ENCODE peak calls at places on chromosomes 6 and 20, in six cellular contexts. One of them, this sample, is unnamed.

GRCh38 chr20:33843854-33844253 is 32.7 kb downstream of the CHMP4B start:
- DNase-seq in aorta: no peak
- DNase-seq in heart right ventricle: no peak
- DNase-seq in naive thymus-derived CD4-positive, alpha-beta T cell: no peak
- DNase-seq in CD8-positive, alpha-beta T cell: no peak
- DNase-seq in A549: no peak
- DNase-seq in this sample: no peak

GRCh38 chr6:21003780-21004541 is 469.7 kb downstream of the CDKAL1 start:
- DNase-seq in aorta: no peak
- DNase-seq in heart right ventricle: no peak
- DNase-seq in naive thymus-derived CD4-positive, alpha-beta T cell: no peak
- DNase-seq in CD8-positive, alpha-beta T cell: no peak
- DNase-seq in A549: peak
- DNase-seq in this sample: no peak

GRCh38 chr6:79869600-79870084 is 77.7 kb downstream of the ELOVL4 start:
- DNase-seq in aorta: peak
- DNase-seq in heart right ventricle: peak
- DNase-seq in naive thymus-derived CD4-positive, alpha-beta T cell: peak
- DNase-seq in CD8-positive, alpha-beta T cell: peak
- DNase-seq in A549: peak
- DNase-seq in this sample: peak

GRCh38 chr6:134539865-134540323 is 222.0 kb upstream of the SGK1 start:
- DNase-seq in aorta: no peak
- DNase-seq in heart right ventricle: peak
- DNase-seq in naive thymus-derived CD4-positive, alpha-beta T cell: peak
- DNase-seq in CD8-positive, alpha-beta T cell: no peak
- DNase-seq in A549: no peak
- DNase-seq in this sample: no peak

GRCh38 chr6:42226251-42227143 is 8.8 kb upstream of the MRPS10 start:
- DNase-seq in aorta: peak
- DNase-seq in heart right ventricle: no peak
- DNase-seq in naive thymus-derived CD4-positive, alpha-beta T cell: no peak
- DNase-seq in CD8-positive, alpha-beta T cell: no peak
- DNase-seq in A549: peak
- DNase-seq in this sample: no peak

GRCh38 chr20:44433751-44434538 is 41.7 kb upstream of the TTPAL start:
- DNase-seq in aorta: peak
- DNase-seq in heart right ventricle: no peak
- DNase-seq in naive thymus-derived CD4-positive, alpha-beta T cell: no peak
- DNase-seq in CD8-positive, alpha-beta T cell: no peak
- DNase-seq in A549: no peak
- DNase-seq in this sample: no peak

GRCh38 chr20:41664584-41664983 is 46.4 kb upstream of the CHD6 start:
- DNase-seq in aorta: no peak
- DNase-seq in heart right ventricle: no peak
- DNase-seq in naive thymus-derived CD4-positive, alpha-beta T cell: peak
- DNase-seq in CD8-positive, alpha-beta T cell: no peak
- DNase-seq in A549: peak
- DNase-seq in this sample: no peak

GRCh38 chr6:159695984-159696383 is 2.9 kb upstream of the SOD2 start:
- DNase-seq in aorta: no peak
- DNase-seq in heart right ventricle: no peak
- DNase-seq in naive thymus-derived CD4-positive, alpha-beta T cell: no peak
- DNase-seq in CD8-positive, alpha-beta T cell: no peak
- DNase-seq in A549: no peak
- DNase-seq in this sample: no peak

GRCh38 chr6:127267742-127268588 is 1.3 kb downstream of the RNF146 start:
- DNase-seq in aorta: no peak
- DNase-seq in heart right ventricle: no peak
- DNase-seq in naive thymus-derived CD4-positive, alpha-beta T cell: no peak
- DNase-seq in CD8-positive, alpha-beta T cell: no peak
- DNase-seq in A549: peak
- DNase-seq in this sample: no peak

GRCh38 chr20:53866787-53867740 is 203.3 kb downstream of the BCAS1 start:
- DNase-seq in aorta: no peak
- DNase-seq in heart right ventricle: no peak
- DNase-seq in naive thymus-derived CD4-positive, alpha-beta T cell: peak
- DNase-seq in CD8-positive, alpha-beta T cell: no peak
- DNase-seq in A549: no peak
- DNase-seq in this sample: peak

GRCh38 chr20:20843982-20844381 is 131.5 kb upstream of the RALGAPA2 start:
- DNase-seq in aorta: no peak
- DNase-seq in heart right ventricle: no peak
- DNase-seq in naive thymus-derived CD4-positive, alpha-beta T cell: no peak
- DNase-seq in CD8-positive, alpha-beta T cell: no peak
- DNase-seq in A549: no peak
- DNase-seq in this sample: no peak

GRCh38 chr6:4281341-4282293 is 146.2 kb upstream of the ECI2 start:
- DNase-seq in aorta: no peak
- DNase-seq in heart right ventricle: peak
- DNase-seq in naive thymus-derived CD4-positive, alpha-beta T cell: no peak
- DNase-seq in CD8-positive, alpha-beta T cell: no peak
- DNase-seq in A549: no peak
- DNase-seq in this sample: no peak

GRCh38 chr6:139378882-139379341 is 4.5 kb upstream of the CITED2 start:
- DNase-seq in aorta: no peak
- DNase-seq in heart right ventricle: no peak
- DNase-seq in naive thymus-derived CD4-positive, alpha-beta T cell: no peak
- DNase-seq in CD8-positive, alpha-beta T cell: no peak
- DNase-seq in A549: peak
- DNase-seq in this sample: no peak

GRCh38 chr6:109059591-109060021 is 35.0 kb downstream of the SESN1 start:
- DNase-seq in aorta: no peak
- DNase-seq in heart right ventricle: no peak
- DNase-seq in naive thymus-derived CD4-positive, alpha-beta T cell: peak
- DNase-seq in CD8-positive, alpha-beta T cell: no peak
- DNase-seq in A549: no peak
- DNase-seq in this sample: peak

GRCh38 chr6:1499798-1500197 is 109.9 kb upstream of the FOXC1 start:
- DNase-seq in aorta: no peak
- DNase-seq in heart right ventricle: no peak
- DNase-seq in naive thymus-derived CD4-positive, alpha-beta T cell: no peak
- DNase-seq in CD8-positive, alpha-beta T cell: no peak
- DNase-seq in A549: no peak
- DNase-seq in this sample: no peak

GRCh38 chr6:87929843-87930288 is 117.8 kb upstream of the SPACA1 start:
- DNase-seq in aorta: peak
- DNase-seq in heart right ventricle: peak
- DNase-seq in naive thymus-derived CD4-positive, alpha-beta T cell: peak
- DNase-seq in CD8-positive, alpha-beta T cell: peak
- DNase-seq in A549: peak
- DNase-seq in this sample: peak

GRCh38 chr6:47132724-47133123 is 90.6 kb upstream of the ADGRF1 start:
- DNase-seq in aorta: no peak
- DNase-seq in heart right ventricle: no peak
- DNase-seq in naive thymus-derived CD4-positive, alpha-beta T cell: no peak
- DNase-seq in CD8-positive, alpha-beta T cell: no peak
- DNase-seq in A549: no peak
- DNase-seq in this sample: no peak

GRCh38 chr6:135087403-135087802 is 32.8 kb upstream of the HBS1L start:
- DNase-seq in aorta: no peak
- DNase-seq in heart right ventricle: no peak
- DNase-seq in naive thymus-derived CD4-positive, alpha-beta T cell: no peak
- DNase-seq in CD8-positive, alpha-beta T cell: no peak
- DNase-seq in A549: no peak
- DNase-seq in this sample: no peak

GRCh38 chr20:39961667-39962066 is 727.4 kb downstream of the MAFB start:
- DNase-seq in aorta: no peak
- DNase-seq in heart right ventricle: no peak
- DNase-seq in naive thymus-derived CD4-positive, alpha-beta T cell: no peak
- DNase-seq in CD8-positive, alpha-beta T cell: no peak
- DNase-seq in A549: no peak
- DNase-seq in this sample: no peak

GRCh38 chr6:11122380-11122779 is 10.9 kb upstream of the ERVFRD-1 start:
- DNase-seq in aorta: no peak
- DNase-seq in heart right ventricle: no peak
- DNase-seq in naive thymus-derived CD4-positive, alpha-beta T cell: no peak
- DNase-seq in CD8-positive, alpha-beta T cell: no peak
- DNase-seq in A549: no peak
- DNase-seq in this sample: no peak

GRCh38 chr6:39362487-39362865 is 40.0 kb upstream of the KCNK16 start:
- DNase-seq in aorta: no peak
- DNase-seq in heart right ventricle: no peak
- DNase-seq in naive thymus-derived CD4-positive, alpha-beta T cell: no peak
- DNase-seq in CD8-positive, alpha-beta T cell: no peak
- DNase-seq in A549: no peak
- DNase-seq in this sample: no peak

GRCh38 chr20:59013031-59013951 is 5.9 kb upstream of the TUBB1 start:
- DNase-seq in aorta: peak
- DNase-seq in heart right ventricle: no peak
- DNase-seq in naive thymus-derived CD4-positive, alpha-beta T cell: no peak
- DNase-seq in CD8-positive, alpha-beta T cell: no peak
- DNase-seq in A549: no peak
- DNase-seq in this sample: no peak

GRCh38 chr20:14495066-14495465 is 157.7 kb upstream of the FLRT3 start:
- DNase-seq in aorta: no peak
- DNase-seq in heart right ventricle: no peak
- DNase-seq in naive thymus-derived CD4-positive, alpha-beta T cell: no peak
- DNase-seq in CD8-positive, alpha-beta T cell: no peak
- DNase-seq in A549: no peak
- DNase-seq in this sample: no peak

GRCh38 chr6:16898640-16899428 is 137.6 kb upstream of the ATXN1 start:
- DNase-seq in aorta: no peak
- DNase-seq in heart right ventricle: no peak
- DNase-seq in naive thymus-derived CD4-positive, alpha-beta T cell: no peak
- DNase-seq in CD8-positive, alpha-beta T cell: no peak
- DNase-seq in A549: no peak
- DNase-seq in this sample: no peak

GRCh38 chr6:16902520-16902919 is 141.3 kb upstream of the ATXN1 start:
- DNase-seq in aorta: no peak
- DNase-seq in heart right ventricle: no peak
- DNase-seq in naive thymus-derived CD4-positive, alpha-beta T cell: no peak
- DNase-seq in CD8-positive, alpha-beta T cell: no peak
- DNase-seq in A549: no peak
- DNase-seq in this sample: no peak

GRCh38 chr6:16903470-16903869 is 142.2 kb upstream of the ATXN1 start:
- DNase-seq in aorta: no peak
- DNase-seq in heart right ventricle: no peak
- DNase-seq in naive thymus-derived CD4-positive, alpha-beta T cell: no peak
- DNase-seq in CD8-positive, alpha-beta T cell: no peak
- DNase-seq in A549: no peak
- DNase-seq in this sample: no peak

GRCh38 chr6:16904957-16905356 is 143.7 kb upstream of the ATXN1 start:
- DNase-seq in aorta: no peak
- DNase-seq in heart right ventricle: no peak
- DNase-seq in naive thymus-derived CD4-positive, alpha-beta T cell: no peak
- DNase-seq in CD8-positive, alpha-beta T cell: no peak
- DNase-seq in A549: no peak
- DNase-seq in this sample: no peak

DNA sequence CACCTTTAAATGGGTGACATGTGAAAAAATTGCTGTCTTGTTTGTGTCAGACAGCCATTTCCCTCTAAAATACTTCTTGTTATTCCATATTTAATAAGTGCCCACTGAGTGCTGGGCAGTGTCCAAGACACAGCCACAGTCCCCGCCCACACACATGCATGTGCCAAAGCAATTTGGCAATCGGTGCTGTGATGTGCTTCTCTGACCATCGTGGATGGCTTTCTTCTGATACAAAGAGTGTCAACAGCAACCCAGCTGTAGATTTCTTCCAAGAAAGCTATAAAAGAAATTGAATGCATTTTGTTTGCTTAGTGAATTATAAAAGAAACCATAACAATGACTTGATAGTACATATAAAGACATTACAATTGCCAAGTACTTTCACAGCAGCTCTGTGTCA is 140.5 kb upstream of the ATXN1 start:
- DNase-seq in aorta: peak
- DNase-seq in heart right ventricle: peak
- DNase-seq in naive thymus-derived CD4-positive, alpha-beta T cell: no peak
- DNase-seq in CD8-positive, alpha-beta T cell: no peak
- DNase-seq in A549: no peak
- DNase-seq in this sample: no peak
- H3K27ac ChIP-seq in aorta: no peak
- H3K27ac ChIP-seq in heart right ventricle: no peak
- H3K27ac ChIP-seq in naive thymus-derived CD4-positive, alpha-beta T cell: no peak
- H3K27ac ChIP-seq in CD8-positive, alpha-beta T cell: no peak
- H3K27ac ChIP-seq in A549: no peak
- H3K27ac ChIP-seq in this sample: no peak

DNA sequence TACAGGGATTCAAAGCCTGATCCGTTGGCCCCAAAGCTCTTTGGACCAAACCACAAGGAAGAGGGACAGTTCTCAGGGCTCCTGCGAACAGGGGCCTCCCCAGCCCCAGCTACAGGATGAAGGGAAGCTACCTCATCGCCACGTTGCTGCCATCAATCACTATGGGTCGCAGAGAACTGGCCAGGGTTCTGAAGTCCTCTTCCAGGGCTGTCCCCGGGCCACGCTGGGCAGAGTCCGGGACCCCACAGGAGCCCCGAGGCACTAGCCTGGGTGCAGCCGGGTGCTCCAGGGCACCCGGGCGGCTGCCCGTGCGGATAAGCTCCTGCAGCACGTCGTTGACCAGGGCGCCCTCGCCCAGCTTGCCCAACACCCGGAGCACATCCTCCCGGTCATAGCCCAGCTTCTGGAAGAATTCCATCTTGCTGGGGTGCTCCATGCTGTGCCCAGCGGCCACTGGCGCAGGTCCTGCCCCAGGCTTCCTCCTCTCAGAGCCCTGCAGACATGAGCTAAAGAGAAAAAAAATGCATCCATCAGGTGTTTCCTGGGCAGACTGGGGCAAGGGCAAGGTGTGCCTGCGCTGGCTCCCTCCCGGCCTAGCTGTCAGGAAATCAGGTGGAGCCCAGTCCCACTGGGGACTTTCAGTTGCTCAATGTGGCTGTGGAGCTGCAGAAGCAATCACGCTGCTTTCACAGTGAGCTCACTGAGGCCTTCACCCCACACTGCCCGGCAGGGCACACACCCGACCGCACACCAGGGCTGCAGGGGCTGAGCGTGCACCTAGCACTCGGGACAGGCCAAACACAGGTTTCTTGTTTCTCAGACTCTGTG is 10.5 kb downstream of the ZC3H12D start:
- DNase-seq in aorta: no peak
- DNase-seq in heart right ventricle: no peak
- DNase-seq in naive thymus-derived CD4-positive, alpha-beta T cell: no peak
- DNase-seq in CD8-positive, alpha-beta T cell: no peak
- DNase-seq in A549: no peak
- DNase-seq in this sample: no peak
- H3K4me3 ChIP-seq in aorta: no peak
- H3K4me3 ChIP-seq in heart right ventricle: no peak
- H3K4me3 ChIP-seq in naive thymus-derived CD4-positive, alpha-beta T cell: no peak
- H3K4me3 ChIP-seq in CD8-positive, alpha-beta T cell: no peak
- H3K4me3 ChIP-seq in A549: no peak
- H3K4me3 ChIP-seq in this sample: no peak

GRCh38 chr6:44504321-44504761 is 116.8 kb downstream of the CDC5L start:
- DNase-seq in aorta: no peak
- DNase-seq in heart right ventricle: no peak
- DNase-seq in naive thymus-derived CD4-positive, alpha-beta T cell: no peak
- DNase-seq in CD8-positive, alpha-beta T cell: no peak
- DNase-seq in A549: no peak
- DNase-seq in this sample: no peak
- H3K27ac ChIP-seq in aorta: no peak
- H3K27ac ChIP-seq in heart right ventricle: no peak
- H3K27ac ChIP-seq in naive thymus-derived CD4-positive, alpha-beta T cell: no peak
- H3K27ac ChIP-seq in CD8-positive, alpha-beta T cell: no peak
- H3K27ac ChIP-seq in A549: no peak
- H3K27ac ChIP-seq in this sample: no peak

DNA sequence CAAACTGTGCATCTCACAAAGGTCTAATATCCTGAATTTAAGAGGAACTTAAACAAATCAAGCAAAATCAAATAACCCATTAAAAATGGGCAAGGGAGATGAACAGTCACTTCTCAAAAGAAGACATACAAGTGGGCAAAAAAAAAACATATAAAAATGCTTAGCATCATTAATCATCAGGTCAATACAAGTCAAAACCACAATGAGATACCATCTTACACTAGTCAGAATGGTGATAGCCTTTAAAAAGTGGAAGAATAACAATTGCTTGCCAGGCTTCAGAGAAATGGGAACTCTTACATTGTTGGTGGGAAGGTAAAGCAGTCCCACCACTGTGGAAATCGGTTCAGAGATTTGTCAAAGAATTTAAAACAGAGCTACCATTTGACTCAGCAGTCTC is 646.7 kb upstream of the PTCHD4 start:
- DNase-seq in aorta: no peak
- DNase-seq in heart right ventricle: no peak
- DNase-seq in naive thymus-derived CD4-positive, alpha-beta T cell: no peak
- DNase-seq in CD8-positive, alpha-beta T cell: no peak
- DNase-seq in A549: no peak
- DNase-seq in this sample: no peak
- H3K4me3 ChIP-seq in aorta: no peak
- H3K4me3 ChIP-seq in heart right ventricle: no peak
- H3K4me3 ChIP-seq in naive thymus-derived CD4-positive, alpha-beta T cell: no peak
- H3K4me3 ChIP-seq in CD8-positive, alpha-beta T cell: no peak
- H3K4me3 ChIP-seq in A549: no peak
- H3K4me3 ChIP-seq in this sample: no peak

This sample was measured in CD4-positive, alpha-beta memory T cell.